ENCODE peak calls at places on chromosomes 5 and 9, in four cellular contexts. X, D, B and N are unnamed samples.

GRCh38 chr5:171201285-171201684 is 107.8 kb upstream of the TLX3 start:
- DNase-seq in X (no peak), D (no peak), B (no peak), N (no peak)

GRCh38 chr5:13625616-13626198 is 318.8 kb downstream of the DNAH5 start:
- DNase-seq in X (no peak), D (no peak), B (no peak), N (no peak)

GRCh38 chr9:36208521-36209253 is 18.0 kb downstream of the CLTA start:
- DNase-seq in X (peak; percentile 57), D (no peak), B (no peak), N (no peak)

GRCh38 chr9:124855944-124856773 is 2.9 kb downstream of the WDR38 start:
- DNase-seq in X (no peak), D (no peak), B (no peak), N (peak; percentile 31)

GRCh38 chr5:32725994-32726659 is 15.0 kb downstream of the NPR3 start:
- DNase-seq in X (no peak), D (no peak), B (no peak), N (no peak)

GRCh38 chr9:5608298-5609254 is 20.3 kb upstream of the RIC1 start:
- DNase-seq in X (peak; percentile 45), D (no peak), B (no peak), N (peak; percentile 40)

GRCh38 chr9:108759835-108760234 is 96.0 kb downstream of the ACTL7B start:
- DNase-seq in X (no peak), D (no peak), B (no peak), N (no peak)

GRCh38 chr5:149317281-149318048 is 27.8 kb upstream of the GRPEL2 start:
- DNase-seq in X (peak; percentile 71), D (peak; percentile 26), B (peak; percentile 37), N (peak; percentile 73)

GRCh38 chr5:110909415-110909814 is 162.1 kb upstream of the TSLP start:
- DNase-seq in X (no peak), D (no peak), B (no peak), N (no peak)

GRCh38 chr5:110218994-110219393 is 507.5 kb downstream of the TMEM232 start:
- DNase-seq in X (no peak), D (no peak), B (no peak), N (no peak)

GRCh38 chr5:33120671-33121070 is 320.1 kb upstream of the TARS1 start:
- DNase-seq in X (peak; percentile 91), D (no peak), B (no peak), N (peak; percentile 84)

GRCh38 chr9:22483528-22484060 is 37.0 kb downstream of the DMRTA1 start:
- DNase-seq in X (no peak), D (no peak), B (no peak), N (no peak)

GRCh38 chr9:117095116-117095515 is 319.7 kb downstream of the ASTN2 start:
- DNase-seq in X (peak; percentile 1), D (no peak), B (no peak), N (no peak)

GRCh38 chr9:136103651-136104487 is 8.8 kb upstream of the NACC2 start:
- DNase-seq in X (no peak), D (no peak), B (no peak), N (no peak)

GRCh38 chr5:143657814-143658395 is 154.1 kb upstream of the HMHB1 start:
- DNase-seq in X (no peak), D (no peak), B (no peak), N (peak; percentile 28)

GRCh38 chr9:127448112-127448805 is 2.9 kb downstream of the RPL12 start:
- DNase-seq in X (peak; percentile 7), D (no peak), B (no peak), N (peak; percentile 39)

GRCh38 chr5:90613918-90614504 is 55.4 kb downstream of the ADGRV1 start:
- DNase-seq in X (no peak), D (no peak), B (no peak), N (no peak)

DNA sequence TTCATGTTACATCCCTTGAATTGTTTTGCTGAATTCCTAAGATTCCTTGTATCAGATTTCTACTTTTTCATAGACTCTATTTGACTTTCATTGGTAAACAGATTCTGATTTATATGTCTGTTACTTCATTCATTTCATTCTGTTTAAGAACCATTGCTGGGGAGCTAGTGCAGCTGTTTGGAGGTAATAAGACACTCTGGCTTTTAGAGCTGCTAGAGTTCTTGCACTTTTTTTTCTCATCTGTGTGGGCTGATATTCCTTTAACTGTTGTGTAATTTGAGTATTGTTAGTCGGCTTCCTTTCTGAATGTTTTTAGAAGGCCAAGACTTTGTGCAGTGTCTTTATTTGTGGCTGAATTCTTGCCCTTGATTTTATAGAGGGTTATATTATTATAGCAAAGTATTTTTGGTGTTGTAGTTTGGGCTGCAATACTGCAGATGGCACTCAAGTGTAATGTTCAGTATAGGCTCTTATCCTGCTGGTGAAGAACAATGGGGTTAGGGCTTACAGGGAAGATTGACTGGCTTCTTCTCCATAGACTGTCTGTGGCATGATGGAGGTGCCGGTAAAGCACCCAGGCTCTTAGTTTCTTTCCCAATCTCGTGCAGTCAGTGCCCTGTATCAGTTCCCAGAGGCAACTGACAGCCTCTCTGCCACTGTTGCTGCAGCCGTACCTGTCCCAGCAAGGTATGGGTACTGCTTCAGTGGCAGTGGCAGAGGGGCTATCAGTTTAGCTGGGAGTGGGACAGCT is 162.2 kb downstream of the OXCT1 start:
- DNase-seq in X (peak; percentile 67), D (no peak), B (peak; percentile 24), N (peak; percentile 84)
- TF ChIP-seq CTCF in X (peak; percentile 61), D (no peak), B (peak; percentile 52), N (peak; percentile 77)

GRCh38 chr9:115672477-115673316 is 480.9 kb upstream of the PAPPA start:
- DNase-seq in X (peak; percentile 99), D (no peak), B (peak; percentile 84), N (peak; percentile 98)
- TF ChIP-seq CTCF in X (no peak), D (no peak), B (no peak), N (no peak)

DNA sequence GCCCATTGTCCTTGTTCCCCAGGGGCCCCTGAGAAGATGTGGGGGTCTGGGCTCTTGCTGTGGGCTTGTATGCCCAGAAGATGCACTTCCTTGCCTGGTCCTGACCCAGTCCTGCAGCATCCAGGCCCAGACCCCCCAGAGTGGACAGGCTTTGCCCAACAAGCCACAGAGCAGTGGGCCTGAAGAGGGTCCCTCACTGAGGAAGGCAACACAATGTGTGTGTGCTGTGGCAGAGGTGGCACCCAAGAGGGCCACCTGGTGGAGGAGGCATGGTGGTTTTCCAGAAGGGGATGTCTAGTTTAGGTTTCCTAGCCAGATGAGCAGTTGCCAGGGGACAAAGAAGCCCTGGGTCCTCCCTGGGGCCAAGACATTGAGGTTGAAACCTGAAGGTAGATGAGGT is 84.3 kb downstream of the PHF2 start:
- DNase-seq in X (no peak), D (no peak), B (no peak), N (no peak)
- TF ChIP-seq CTCF in X (no peak), D (no peak), B (no peak), N (no peak)

DNA sequence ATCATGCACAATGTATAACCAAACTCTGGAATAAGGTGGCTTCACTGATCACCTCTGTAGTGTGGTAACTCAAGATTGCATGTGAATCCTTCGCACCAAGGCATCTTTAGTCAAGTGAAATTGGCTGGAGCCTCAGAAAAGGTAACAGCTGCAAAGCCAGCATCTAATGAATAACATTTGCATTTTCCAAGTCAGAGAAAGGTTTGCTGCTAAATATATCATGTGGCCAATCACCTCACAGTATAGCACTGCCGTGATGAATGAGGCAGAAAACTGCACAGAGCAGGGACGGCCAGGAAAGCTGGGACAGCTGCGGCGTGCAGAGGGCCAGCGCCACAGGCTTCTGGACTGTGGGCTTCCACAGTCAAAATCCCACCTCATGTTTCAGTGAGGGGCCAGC is 18.5 kb downstream of the MRPS27 start:
- DNase-seq in X (no peak), D (no peak), B (no peak), N (no peak)
- TF ChIP-seq CTCF in X (no peak), D (no peak), B (no peak), N (no peak)

GRCh38 chr9:129567842-129568559 is 52.9 kb downstream of the C9orf50 start:
- DNase-seq in X (peak; percentile 59), D (no peak), B (no peak), N (peak; percentile 69)
- TF ChIP-seq CTCF in X (no peak), D (no peak), B (no peak), N (peak; percentile 18)

GRCh38 chr5:179264641-179265528 is 80.4 kb downstream of the ADAMTS2 start:
- DNase-seq in X (no peak), D (peak; percentile 14), B (no peak), N (no peak)
- TF ChIP-seq CTCF in X (no peak), D (no peak), B (no peak), N (no peak)

DNA sequence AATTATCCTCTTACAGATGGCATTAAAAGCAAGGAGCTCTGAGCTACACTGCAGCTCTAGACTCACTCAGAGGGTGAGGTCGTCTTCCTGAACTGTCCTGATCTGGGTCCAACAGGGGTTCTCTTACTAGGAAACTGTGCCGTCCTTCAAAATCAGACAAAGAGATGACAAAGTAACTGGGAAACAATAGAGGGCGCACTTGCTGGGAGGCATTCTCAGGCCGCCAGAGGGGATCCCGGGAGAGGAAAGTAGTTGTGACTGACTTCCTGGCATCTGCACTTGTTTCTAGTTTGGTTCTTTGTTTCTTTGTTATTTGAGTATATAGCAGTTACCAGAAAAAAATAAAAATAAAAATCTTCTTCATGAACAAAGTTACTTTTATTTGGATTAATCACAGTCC is 142.9 kb upstream of the MSX2 start:
- DNase-seq in X (no peak), D (peak; percentile 60), B (no peak), N (peak; percentile 28)
- TF ChIP-seq CTCF in X (no peak), D (peak; percentile 5), B (peak; percentile 54), N (peak; percentile 56)

GRCh38 chr9:133437753-133438531 is 15.8 kb downstream of the ADAMTS13 start:
- DNase-seq in X (no peak), D (no peak), B (no peak), N (no peak)
- TF ChIP-seq CTCF in X (peak; percentile 20), D (no peak), B (peak; percentile 17), N (peak; percentile 51)

DNA sequence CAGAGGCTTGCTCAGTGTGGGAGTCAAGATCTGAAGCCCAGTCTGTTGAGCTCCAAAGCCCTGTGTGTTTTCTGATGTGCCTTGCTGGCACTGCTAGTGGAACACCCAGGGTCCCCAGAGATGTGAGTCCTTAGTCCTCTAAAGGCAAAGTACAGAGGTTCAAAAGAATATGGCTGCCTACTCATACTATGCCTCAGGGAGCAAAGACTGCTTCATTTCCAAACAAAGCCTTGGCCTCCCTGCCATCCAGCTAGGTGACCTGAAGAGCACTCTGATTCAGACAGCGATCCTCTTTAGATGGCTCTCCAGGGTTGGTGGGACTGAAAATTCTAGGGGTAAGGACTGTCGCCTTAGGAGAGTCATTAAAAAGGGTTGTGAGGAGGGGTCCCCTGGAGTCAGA is 2.0 kb downstream of the PRLR start:
- DNase-seq in X (no peak), D (no peak), B (no peak), N (no peak)
- TF ChIP-seq CTCF in X (no peak), D (no peak), B (no peak), N (no peak)

GRCh38 chr5:180519098-180519497 is 24.9 kb downstream of the CNOT6 start:
- DNase-seq in X (peak; percentile 68), D (no peak), B (no peak), N (peak; percentile 66)
- TF ChIP-seq CTCF in X (no peak), D (no peak), B (no peak), N (no peak)